ENCODE peak calls at places on chromosomes 13 and 19, in eight cellular contexts. L, E, G, P, B, C, T and A are unnamed samples.

GRCh38 chr13:30193279-30194234 is 113.8 kb downstream of the KATNAL1 start:
- DNase-seq in G (no peak), E (no peak), P (no peak), L (no peak), C (no peak), T (no peak), B (no peak), A (no peak)

GRCh38 chr13:33183431-33184130 is 102.0 kb downstream of the STARD13 start:
- DNase-seq in B (no peak), L (no peak), E (no peak), G (no peak), P (no peak), C (no peak), T (no peak), A (no peak)

GRCh38 chr19:43773725-43774102 is 7.1 kb downstream of the KCNN4 start:
- DNase-seq in L (no peak), T (no peak), B (no peak), P (peak; percentile 36), E (no peak), G (no peak), C (no peak), A (no peak)

GRCh38 chr13:41644742-41645141 is 187.4 kb downstream of the RGCC start:
- DNase-seq in B (no peak), T (no peak), L (no peak), C (no peak), G (no peak), P (no peak), E (no peak), A (no peak)

GRCh38 chr19:15015946-15016542 is 33.2 kb upstream of the CASP14 start:
- DNase-seq in B (no peak), E (peak; percentile 25), G (no peak), C (peak; percentile 24), T (no peak), P (peak; percentile 83), L (peak; percentile 58), A (no peak)

GRCh38 chr13:38661276-38661675 is 25.6 kb upstream of the FREM2 start:
- DNase-seq in C (no peak), L (no peak), E (peak; percentile 68), T (no peak), G (no peak), P (no peak), B (no peak), A (no peak)

GRCh38 chr13:33401238-33401637 is 115.7 kb upstream of the STARD13 start:
- DNase-seq in G (no peak), P (no peak), T (no peak), B (no peak), L (no peak), E (peak; percentile 46), C (no peak), A (no peak)

GRCh38 chr13:73273737-73274136 is 214.9 kb downstream of the KLF5 start:
- DNase-seq in E (peak; percentile 62), G (no peak), T (no peak), P (no peak), L (no peak), B (no peak), C (peak; percentile 37), A (no peak)

GRCh38 chr19:35211545-35212230 is 16.9 kb downstream of the FAM187B start:
- DNase-seq in G (peak; percentile 80), C (no peak), B (no peak), T (no peak), L (no peak), P (no peak), E (no peak), A (peak; percentile 94)

GRCh38 chr13:106533101-106533939 is 2.1 kb downstream of the EFNB2 start:
- DNase-seq in T (peak; percentile 84), G (peak; percentile 88), L (peak; percentile 92), E (peak; percentile 13), C (peak; percentile 76), B (no peak), P (peak; percentile 93), A (peak; percentile 14)

GRCh38 chr19:13211426-13212308 is 61.5 kb downstream of the IER2 start:
- DNase-seq in G (no peak), E (no peak), C (no peak), B (no peak), L (no peak), T (no peak), P (no peak), A (no peak)

GRCh38 chr19:38291855-38292254 is 12.2 kb upstream of the C19orf33 start:
- DNase-seq in P (no peak), L (no peak), G (no peak), B (no peak), E (no peak), C (no peak), T (no peak), A (no peak)

GRCh38 chr19:38289955-38290354 is 14.1 kb upstream of the C19orf33 start:
- DNase-seq in B (no peak), E (no peak), C (no peak), G (no peak), L (no peak), T (no peak), P (no peak), A (no peak)

GRCh38 chr19:38294090-38294489 is 10.0 kb upstream of the C19orf33 start:
- DNase-seq in E (no peak), L (no peak), C (no peak), P (no peak), G (no peak), B (no peak), T (no peak), A (no peak)

GRCh38 chr19:38290631-38291147 is 13.4 kb upstream of the C19orf33 start:
- DNase-seq in T (no peak), P (no peak), E (no peak), B (no peak), G (no peak), C (peak; percentile 93), L (no peak), A (no peak)

DNA sequence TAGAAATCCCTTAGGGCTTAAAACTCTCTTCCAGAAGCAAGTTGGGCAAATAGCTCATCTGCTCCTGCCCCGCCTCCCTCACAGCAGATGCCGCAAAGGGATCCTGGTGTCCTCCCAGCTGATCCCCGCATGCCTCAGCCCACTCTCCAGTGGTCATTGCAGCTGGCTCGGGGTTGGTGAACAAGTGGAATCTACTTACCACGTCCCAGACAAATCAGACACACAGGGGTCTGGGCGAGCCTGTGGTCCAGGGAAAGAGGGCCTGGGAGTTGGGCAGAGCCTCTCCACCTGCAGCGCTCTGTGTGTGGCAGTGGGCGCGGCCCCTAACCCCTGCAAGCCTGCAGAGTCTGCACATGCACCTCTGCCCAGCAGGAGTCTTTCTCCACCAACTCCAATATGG is 10.8 kb upstream of the C19orf33 start:
- DNase-seq in P (peak; percentile 29), T (no peak), B (no peak), L (no peak), E (no peak), G (peak; percentile 45), C (no peak), A (no peak)
- H3K4me1 ChIP-seq in P (no peaks in the 10 kb centered on the region), T (no peaks in the 10 kb centered on the region), B (no peaks in the 10 kb centered on the region), L (peaks cover 6% of the 10 kb centered on the region), E (no peaks in the 10 kb centered on the region), G (no peaks in the 10 kb centered on the region), C (peaks cover 60% of the 10 kb centered on the region), A (no peaks in the 10 kb centered on the region)

GRCh38 chr19:5436948-5437306 is 18.3 kb upstream of the ZNRF4 start:
- DNase-seq in E (no peak), B (no peak), P (no peak), G (peak; percentile 40), L (no peak), T (no peak), C (no peak), A (no peak)

GRCh38 chr19:5440299-5440698 is 14.9 kb upstream of the ZNRF4 start:
- DNase-seq in P (no peak), L (no peak), B (no peak), C (no peak), E (no peak), T (no peak), G (no peak), A (no peak)

GRCh38 chr19:5435642-5436017 is 19.6 kb upstream of the ZNRF4 start:
- DNase-seq in B (no peak), L (no peak), P (no peak), C (no peak), G (no peak), T (no peak), E (no peak), A (no peak)

GRCh38 chr19:5436101-5436947 is 18.9 kb upstream of the ZNRF4 start:
- DNase-seq in L (peak; percentile 60), C (no peak), P (peak; percentile 95), T (peak; percentile 99), E (peak; percentile 88), G (peak; percentile 48), B (no peak), A (no peak)

DNA sequence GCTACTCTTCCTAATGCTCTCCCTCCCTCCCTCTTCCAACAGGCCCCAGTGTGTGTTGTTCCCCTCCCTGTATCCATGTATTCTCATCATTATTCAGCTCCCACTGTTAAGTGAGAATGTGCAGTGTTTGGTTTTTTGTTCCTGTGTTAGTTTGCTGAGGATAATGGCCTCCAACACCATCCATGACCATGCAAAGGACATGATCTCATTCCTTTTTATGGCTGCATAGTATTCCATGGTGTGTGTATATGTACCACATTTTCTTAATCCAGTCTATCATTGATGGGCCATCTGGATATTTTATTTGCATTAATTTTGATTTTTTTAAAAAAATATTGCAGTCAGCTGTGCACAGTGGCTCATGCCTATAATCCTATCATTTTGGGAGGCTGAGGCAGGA is 15.8 kb upstream of the ZNRF4 start:
- DNase-seq in P (no peak), C (no peak), G (no peak), B (no peak), L (no peak), T (no peak), E (no peak), A (no peak)
- H3K27me3 ChIP-seq in P (peaks cover 19% of the 10 kb centered on the region), C (peaks cover 2% of the 10 kb centered on the region), G (peaks cover 20% of the 10 kb centered on the region), B (peaks cover 3% of the 10 kb centered on the region), L (no peaks in the 10 kb centered on the region), T (no peaks in the 10 kb centered on the region), E (no peaks in the 10 kb centered on the region), A (no peaks in the 10 kb centered on the region)

GRCh38 chr19:10768936-10769335 is 51.1 kb downstream of the DNM2 start:
- DNase-seq in C (no peak), P (no peak), G (no peak), B (no peak), E (no peak), T (no peak), L (no peak), A (no peak)
- H3K4me1 ChIP-seq in C (peaks cover 3% of the 10 kb centered on the region), P (no peaks in the 10 kb centered on the region), G (peaks cover 55% of the 10 kb centered on the region), B (peaks cover 34% of the 10 kb centered on the region), E (peaks cover 14% of the 10 kb centered on the region), T (peaks cover 17% of the 10 kb centered on the region), L (peaks cover 10% of the 10 kb centered on the region), A (peaks cover 45% of the 10 kb centered on the region)

DNA sequence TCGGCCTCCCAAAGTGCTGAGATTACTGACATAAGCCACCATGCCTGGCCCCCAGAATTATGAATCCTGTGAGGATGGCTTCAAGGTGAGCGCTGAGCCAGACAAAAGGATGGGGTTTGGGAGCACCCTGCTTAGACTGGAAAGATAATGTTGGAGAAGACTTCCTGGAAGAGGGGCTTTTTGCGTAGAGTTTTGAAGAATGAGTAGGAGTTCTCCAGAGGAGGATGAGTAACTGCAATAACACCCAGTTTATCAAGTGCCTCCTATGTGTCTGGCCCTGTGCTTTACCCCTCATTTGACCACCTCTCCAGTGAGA is 641 bp upstream of the GDF15 start:
- DNase-seq in G (no peak), P (no peak), L (no peak), C (no peak), E (no peak), T (no peak), B (no peak), A (no peak)
- H3K27me3 ChIP-seq in G (no peaks in the 10 kb centered on the region), P (peaks cover 41% of the 10 kb centered on the region), L (no peaks in the 10 kb centered on the region), C (no peaks in the 10 kb centered on the region), E (no peaks in the 10 kb centered on the region), T (no peaks in the 10 kb centered on the region), B (no peaks in the 10 kb centered on the region), A (peaks cover 21% of the 10 kb centered on the region)